ENCODE peak calls at places on chromosome 18, in four cellular contexts. T is endothelial cell, P is psoas muscle, I is GM10248. N is an unnamed sample.

GRCh38 chr18:6365385-6365784 is 49.3 kb downstream of the L3MBTL4 start:
- DNase-seq in T (no peak), P (no peak), I (no peak), N (no peak)

GRCh38 chr18:58373486-58373885 is 255.4 kb downstream of the ALPK2 start:
- DNase-seq in T (no peak), P (no peak), I (no peak), N (no peak)

GRCh38 chr18:26563024-26563423 is 14.7 kb upstream of the KCTD1 start:
- DNase-seq in T (no peak), P (no peak), I (no peak), N (no peak)

GRCh38 chr18:27666070-27666469 is 481.0 kb upstream of the CHST9 start:
- DNase-seq in T (no peak), P (no peak), I (no peak), N (no peak)

GRCh38 chr18:41226186-41226585 is 728.8 kb upstream of the PIK3C3 start:
- DNase-seq in T (no peak), P (no peak), I (no peak), N (no peak)

GRCh38 chr18:55779711-55780590 is 192.0 kb upstream of the TCF4 start:
- DNase-seq in T (peak), P (peak), I (peak), N (peak)

GRCh38 chr18:6414118-6414722 is 491 bp downstream of the L3MBTL4 start:
- DNase-seq in T (peak), P (peak), I (peak), N (peak)

GRCh38 chr18:9101730-9102390 is 639 bp upstream of the NDUFV2 start:
- DNase-seq in T (no peak), P (no peak), I (peak), N (no peak)

GRCh38 chr18:58297198-58297597 is 253.2 kb downstream of the NEDD4L start:
- DNase-seq in T (no peak), P (no peak), I (no peak), N (peak)

GRCh38 chr18:62605685-62606084 is 82.9 kb downstream of the ZCCHC2 start:
- DNase-seq in T (no peak), P (no peak), I (no peak), N (no peak)

GRCh38 chr18:27110319-27110718 is 74.8 kb downstream of the CHST9 start:
- DNase-seq in T (no peak), P (no peak), I (no peak), N (no peak)

GRCh38 chr18:63292844-63293683 is 26.5 kb downstream of the BCL2 start:
- DNase-seq in T (no peak), P (peak), I (peak), N (peak)

GRCh38 chr18:11047156-11047555 is 102.2 kb downstream of the PIEZO2 start:
- DNase-seq in T (no peak), P (no peak), I (no peak), N (no peak)

GRCh38 chr18:2186967-2187366 is 384.3 kb downstream of the METTL4 start:
- DNase-seq in T (no peak), P (no peak), I (no peak), N (no peak)

GRCh38 chr18:499351-500229 is 911 bp downstream of the COLEC12 start:
- DNase-seq in T (peak), P (peak), I (no peak), N (no peak)

GRCh38 chr18:30432349-30432748 is 610.2 kb downstream of the DSC3 start:
- DNase-seq in T (no peak), P (no peak), I (no peak), N (no peak)

GRCh38 chr18:963276-963675 is 58.6 kb downstream of the ADCYAP1 start:
- DNase-seq in T (no peak), P (no peak), I (no peak), N (no peak)

GRCh38 chr18:39561136-39561535 is 1995.5 kb upstream of the CELF4 start:
- DNase-seq in T (no peak), P (no peak), I (no peak), N (no peak)

GRCh38 chr18:6878881-6879280 is 149.4 kb downstream of the ARHGAP28 start:
- DNase-seq in T (no peak), P (no peak), I (no peak), N (no peak)

GRCh38 chr18:13573750-13574149 is 152.6 kb downstream of the FAM210A start:
- DNase-seq in T (no peak), P (no peak), I (no peak), N (no peak)

GRCh38 chr18:30954262-30954661 is 88.3 kb downstream of the DSC3 start:
- DNase-seq in T (no peak), P (no peak), I (no peak), N (no peak)

GRCh38 chr18:45664824-45665763 is 49.8 kb downstream of the SLC14A2 start:
- DNase-seq in T (peak), P (peak), I (peak), N (peak)

GRCh38 chr18:76709659-76710645 is 112.4 kb upstream of the ZNF236 start:
- DNase-seq in T (peak), P (peak), I (peak), N (peak)

GRCh38 chr18:47168913-47169312 is 7.3 kb downstream of the IER3IP1 start:
- DNase-seq in T (no peak), P (no peak), I (no peak), N (peak)

GRCh38 chr18:27656167-27656778 is 471.2 kb upstream of the CHST9 start:
- DNase-seq in T (no peak), P (no peak), I (no peak), N (no peak)

GRCh38 chr18:6476201-6476600 is 61.5 kb upstream of the L3MBTL4 start:
- DNase-seq in T (no peak), P (no peak), I (no peak), N (no peak)

GRCh38 chr18:76972241-76972640 is 149.9 kb downstream of the ZNF236 start:
- DNase-seq in T (no peak), P (no peak), I (no peak), N (no peak)

GRCh38 chr18:12750708-12751502 is 48.1 kb downstream of the PSMG2 start:
- DNase-seq in T (no peak), P (no peak), I (no peak), N (no peak)

GRCh38 chr18:47250415-47251046 is 929 bp downstream of the SKOR2 start:
- DNase-seq in T (no peak), P (no peak), I (no peak), N (no peak)

GRCh38 chr18:63974991-63975390 is 5.1 kb downstream of the SERPINB8 start:
- DNase-seq in T (no peak), P (no peak), I (no peak), N (peak)

GRCh38 chr18:57435851-57436192 is 648 bp downstream of the ONECUT2 start:
- DNase-seq in T (no peak), P (no peak), I (no peak), N (peak)

GRCh38 chr18:376307-376706 is 108.5 kb upstream of the THOC1 start:
- DNase-seq in T (no peak), P (no peak), I (no peak), N (no peak)

GRCh38 chr18:50737127-50737526 is 82.7 kb downstream of the MRO start:
- DNase-seq in T (no peak), P (no peak), I (no peak), N (no peak)
- TF ChIP-seq CTCF in T (no peak), P (no peak), I (no peak), N (no peak)

GRCh38 chr18:51561821-51562220 is 364.3 kb upstream of the MEX3C start:
- DNase-seq in T (no peak), P (no peak), I (no peak), N (no peak)

GRCh38 chr18:51559198-51559901 is 361.9 kb upstream of the MEX3C start:
- DNase-seq in T (no peak), P (no peak), I (no peak), N (no peak)

GRCh38 chr18:51563401-51563800 is 365.9 kb upstream of the MEX3C start:
- DNase-seq in T (no peak), P (no peak), I (no peak), N (no peak)

GRCh38 chr18:51559902-51560287 is 362.4 kb upstream of the MEX3C start:
- DNase-seq in T (no peak), P (no peak), I (no peak), N (no peak)
- TF ChIP-seq CTCF in T (no peak), P (no peak), I (no peak), N (no peak)

DNA sequence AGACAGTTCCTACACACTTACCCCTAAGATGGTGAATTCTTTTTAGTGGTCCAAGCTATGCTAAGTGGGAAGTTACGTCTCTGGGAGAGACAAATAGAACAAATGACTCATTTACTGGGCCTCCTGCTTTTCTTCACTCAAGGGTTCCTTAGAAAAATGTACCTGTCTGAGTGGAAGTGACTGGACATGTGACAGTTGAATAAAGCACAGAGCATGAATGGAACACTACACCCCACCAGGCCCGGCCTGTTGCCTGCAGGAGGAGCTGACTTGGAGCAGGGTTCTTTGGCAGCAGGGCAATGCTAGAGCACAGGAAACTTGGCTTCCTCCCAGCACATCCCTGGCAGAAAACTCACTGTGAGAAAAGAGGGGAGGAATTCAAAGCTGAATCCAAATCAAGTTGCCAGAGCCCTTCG is 451.0 kb upstream of the SETBP1 start:
- DNase-seq in T (peak), P (peak), I (no peak), N (no peak)
- TF ChIP-seq CTCF in T (no peak), P (no peak), I (no peak), N (no peak)

GRCh38 chr18:48418409-48419267 is 9.5 kb upstream of the ZBTB7C start:
- DNase-seq in T (no peak), P (no peak), I (no peak), N (no peak)

GRCh38 chr18:48418000-48418399 is 8.8 kb upstream of the ZBTB7C start:
- DNase-seq in T (no peak), P (no peak), I (no peak), N (no peak)

GRCh38 chr18:48422947-48423378 is 13.8 kb upstream of the ZBTB7C start:
- DNase-seq in T (no peak), P (no peak), I (no peak), N (no peak)

DNA sequence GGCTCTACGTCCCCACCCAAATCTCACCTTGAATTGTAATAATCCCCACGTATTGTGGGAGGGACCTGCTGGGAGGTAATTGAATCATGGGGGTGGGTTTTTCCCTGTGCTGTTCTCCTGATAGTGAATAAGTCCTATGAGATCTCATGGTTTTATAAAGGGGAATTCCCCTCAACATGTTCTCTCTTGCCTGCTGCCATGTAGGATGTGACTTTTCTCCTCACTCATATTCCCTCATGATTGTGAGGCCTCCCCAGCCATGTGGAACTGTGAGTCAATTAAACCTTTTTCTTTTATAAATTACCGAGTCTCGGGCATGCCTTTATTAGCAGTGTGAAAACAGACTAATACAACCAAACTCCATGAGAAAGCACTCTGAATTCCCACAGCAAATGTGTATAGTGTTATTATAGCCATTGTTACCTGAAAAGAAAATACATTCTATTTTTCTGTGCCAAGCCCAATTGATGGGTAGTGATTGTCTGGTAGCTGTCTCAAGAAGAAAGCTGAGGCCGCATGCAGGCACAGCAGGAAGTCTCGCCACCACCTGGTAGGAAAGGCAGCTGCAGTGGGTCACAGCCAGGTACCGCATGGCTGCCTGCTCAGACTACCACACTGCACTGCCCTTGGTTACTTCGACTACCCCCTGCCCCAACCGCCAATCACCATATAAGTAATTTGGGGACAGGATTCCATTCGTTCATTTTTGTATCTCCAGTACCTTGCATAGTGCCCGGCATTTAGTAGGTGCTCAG is 10.3 kb upstream of the ZBTB7C start:
- DNase-seq in T (no peak), P (no peak), I (no peak), N (no peak)
- TF ChIP-seq CTCF in T (no peak), P (no peak), I (no peak), N (no peak)

DNA sequence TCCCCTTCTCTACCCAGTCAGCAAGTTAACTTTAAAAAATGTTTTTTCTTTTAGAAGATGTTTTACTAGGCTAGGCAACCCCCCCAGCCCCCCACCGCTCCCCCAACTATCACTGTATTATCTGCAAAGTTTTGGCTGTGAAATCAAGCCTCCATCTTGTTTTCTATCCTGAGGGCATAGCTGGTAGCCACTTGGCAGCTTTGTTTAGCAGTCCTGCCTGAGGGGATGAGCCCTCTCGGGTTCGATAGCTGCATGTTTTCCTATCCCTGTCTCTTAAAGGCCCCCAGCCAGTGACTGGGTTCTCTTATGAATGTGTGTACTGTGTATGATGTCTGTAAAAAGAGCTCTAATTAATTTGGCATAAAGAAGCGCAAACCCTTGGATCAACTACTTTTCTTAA is 43.4 kb downstream of the MRO start:
- DNase-seq in T (no peak), P (no peak), I (no peak), N (no peak)
- TF ChIP-seq CTCF in T (no peak), P (no peak), I (no peak), N (no peak)